ENCODE peak calls at places on chromosome 14, in four cellular contexts. R, C, G and V are unnamed samples.

GRCh38 chr14:19823765-19824164 is 20.2 kb downstream of the OR4N2 start:
- DNase-seq in C (no peak), R (no peak), G (no peak), V (no peak)

GRCh38 chr14:21205026-21205677 is 49.3 kb upstream of the OR5AU1 start:
- DNase-seq in C (no peak), G (no peak), R (no peak), V (no peak)

GRCh38 chr14:36313898-36314297 is 6.5 kb downstream of the MBIP start:
- DNase-seq in R (no peak), G (no peak), C (no peak), V (no peak)

GRCh38 chr14:65939184-65939583 is 526.7 kb downstream of the FUT8 start:
- DNase-seq in G (no peak), C (no peak), R (no peak), V (no peak)

GRCh38 chr14:92456215-92457017 is 57.2 kb upstream of the RIN3 start:
- DNase-seq in G (no peak), C (no peak), R (peak), V (no peak)

GRCh38 chr14:60757617-60758016 is 23.1 kb downstream of the MNAT1 start:
- DNase-seq in C (no peak), G (no peak), R (no peak), V (no peak)

GRCh38 chr14:73785336-73785833 is 66.2 kb upstream of the PTGR2 start:
- DNase-seq in G (no peak), C (peak), R (peak), V (no peak)

GRCh38 chr14:32588448-32589320 is 259.6 kb downstream of the AKAP6 start:
- DNase-seq in R (no peak), G (no peak), C (no peak), V (no peak)

GRCh38 chr14:100771121-100771800 is 44.6 kb downstream of the DLK1 start:
- DNase-seq in C (no peak), R (peak), G (peak), V (no peak)

GRCh38 chr14:95303552-95303951 is 16.2 kb downstream of the CLMN start:
- DNase-seq in C (no peak), G (no peak), R (no peak), V (peak)

GRCh38 chr14:60648169-60648933 is 926 bp downstream of the SIX1 start:
- DNase-seq in R (no peak), G (peak), C (no peak), V (no peak)

GRCh38 chr14:106318700-106319099 is 792.3 kb downstream of the TMEM121 start:
- DNase-seq in C (no peak), G (no peak), R (no peak), V (no peak)

GRCh38 chr14:61557262-61557661 is 138.1 kb upstream of the HIF1A start:
- DNase-seq in R (no peak), C (no peak), G (no peak), V (no peak)

GRCh38 chr14:95763875-95764274 is 50.0 kb upstream of the TCL1A start:
- DNase-seq in G (no peak), R (no peak), C (no peak), V (no peak)

GRCh38 chr14:81313200-81313599 is 86.9 kb downstream of the STON2 start:
- DNase-seq in R (no peak), C (no peak), G (no peak), V (no peak)

GRCh38 chr14:104509673-104510072 is 69.9 kb upstream of the C14orf180 start:
- DNase-seq in C (no peak), G (no peak), R (no peak), V (no peak)

GRCh38 chr14:21070083-21070609 is at the start of gene ARHGEF40:
- DNase-seq in C (peak), G (peak), R (peak), V (peak)

GRCh38 chr14:94424371-94424770 is 28.2 kb downstream of the SERPINA11 start:
- DNase-seq in C (no peak), G (no peak), R (no peak), V (no peak)

GRCh38 chr14:54567224-54567633 is 301 bp downstream of the SAMD4A start:
- DNase-seq in C (peak), R (no peak), G (no peak), V (no peak)

GRCh38 chr14:80906336-80906735 is 35.2 kb downstream of the CEP128 start:
- DNase-seq in R (no peak), C (no peak), G (no peak), V (no peak)

GRCh38 chr14:100291305-100292075 is 14.8 kb downstream of the SLC25A29 start:
- DNase-seq in C (no peak), G (no peak), R (peak), V (no peak)

GRCh38 chr14:105418269-105419054 is 1.2 kb upstream of the MTA1 start:
- DNase-seq in R (no peak), C (no peak), G (no peak), V (no peak)

GRCh38 chr14:73143003-73143402 is 6.7 kb downstream of the PSEN1 start:
- DNase-seq in C (no peak), G (no peak), R (no peak), V (peak)

GRCh38 chr14:70641548-70642312 is at the start of gene TTC9:
- DNase-seq in G (no peak), C (peak), R (no peak), V (no peak)

GRCh38 chr14:61661471-61661988 is 33.8 kb upstream of the HIF1A start:
- DNase-seq in R (no peak), C (no peak), G (no peak), V (no peak)

GRCh38 chr14:49997991-49998390 is 105.1 kb downstream of the ARF6 start:
- DNase-seq in C (no peak), R (no peak), G (no peak), V (no peak)

GRCh38 chr14:70771781-70772212 is 37.5 kb downstream of the MAP3K9 start:
- DNase-seq in G (no peak), C (no peak), R (no peak), V (peak)

GRCh38 chr14:101808020-101808641 is 46.6 kb downstream of the PPP2R5C start:
- DNase-seq in G (no peak), R (no peak), C (peak), V (no peak)

GRCh38 chr14:98906123-98906995 is 365.6 kb downstream of the BCL11B start:
- DNase-seq in R (no peak), G (no peak), C (no peak), V (no peak)
- H3K27ac ChIP-seq in R (no peak), G (no peak), C (no peak), V (no peak)

GRCh38 chr14:76780360-76780759 is 19.1 kb downstream of the VASH1 start:
- DNase-seq in G (no peak), R (no peak), C (no peak), V (no peak)
- H3K27ac ChIP-seq in G (peak), R (no peak), C (no peak), V (peak)

DNA sequence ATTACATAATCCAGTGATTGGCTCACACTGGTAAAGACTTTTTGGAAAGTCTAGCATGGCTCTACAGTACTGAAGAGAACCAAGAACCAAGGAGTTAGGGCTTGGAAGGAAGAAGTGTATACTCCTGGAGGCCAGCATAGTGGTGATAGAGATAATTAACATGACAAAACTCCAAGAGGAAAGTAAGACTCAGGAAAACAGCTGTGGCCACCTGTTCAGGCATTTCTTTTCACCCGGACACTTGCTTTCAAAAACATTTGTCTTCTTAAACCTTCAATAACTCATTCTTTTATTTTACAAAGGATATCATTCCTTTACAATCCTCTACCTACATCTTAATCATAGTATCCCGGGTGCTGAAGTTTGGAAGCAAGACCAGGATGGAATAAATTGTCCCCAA is 50.9 kb downstream of the KLHL28 start:
- DNase-seq in C (no peak), R (no peak), G (no peak), V (no peak)
- H3K27ac ChIP-seq in C (no peak), R (no peak), G (no peak), V (no peak)

GRCh38 chr14:31084385-31084784 is 58.2 kb upstream of the STRN3 start:
- DNase-seq in C (no peak), R (no peak), G (no peak), V (no peak)
- H3K27ac ChIP-seq in C (no peak), R (no peak), G (no peak), V (no peak)

GRCh38 chr14:68589447-68590232 is 203.2 kb downstream of the ZFP36L1 start:
- DNase-seq in G (peak), C (peak), R (no peak), V (no peak)
- H3K27ac ChIP-seq in G (peak), C (no peak), R (no peak), V (no peak)

GRCh38 chr14:68471029-68471963 is 321.6 kb downstream of the ZFP36L1 start:
- DNase-seq in C (peak), G (no peak), R (no peak), V (no peak)
- H3K27ac ChIP-seq in C (peak), G (no peak), R (no peak), V (peak)

GRCh38 chr14:75835156-75836141 is 146.3 kb downstream of the TGFB3 start:
- DNase-seq in C (no peak), G (no peak), R (no peak), V (no peak)

GRCh38 chr14:75833326-75834020 is 148.3 kb downstream of the TGFB3 start:
- DNase-seq in R (no peak), C (no peak), G (no peak), V (no peak)

GRCh38 chr14:75832621-75833297 is 149.0 kb downstream of the TGFB3 start:
- DNase-seq in C (no peak), R (no peak), G (no peak), V (no peak)

GRCh38 chr14:75840911-75841310 is 140.9 kb downstream of the TGFB3 start:
- DNase-seq in G (no peak), C (no peak), R (no peak), V (no peak)

GRCh38 chr14:75837151-75837787 is 144.5 kb downstream of the TGFB3 start:
- DNase-seq in R (no peak), C (no peak), G (no peak), V (no peak)
- H3K27ac ChIP-seq in R (no peak), C (no peak), G (no peak), V (no peak)